ENCODE peak calls at places on chromosomes 1 and 21, in seven cellular contexts. One of them, this sample, is unnamed.

GRCh38 chr1:89735449-89735848 is 85.4 kb upstream of the LRRC8D start:
- DNase-seq in brain microvascular endothelial cell: no peak
- DNase-seq in PC-9: no peak
- DNase-seq in fibroblast of lung: no peak
- DNase-seq in AG04450: no peak
- DNase-seq in mucosa of descending colon: no peak
- DNase-seq in endothelial cell of umbilical vein: no peak
- DNase-seq in this sample: no peak

GRCh38 chr1:221742555-221743415 is 896 bp upstream of the DUSP10 start:
- DNase-seq in brain microvascular endothelial cell: peak
- DNase-seq in PC-9: peak
- DNase-seq in fibroblast of lung: peak
- DNase-seq in AG04450: no peak
- DNase-seq in mucosa of descending colon: peak
- DNase-seq in endothelial cell of umbilical vein: peak
- DNase-seq in this sample: peak

GRCh38 chr1:76674689-76675088 is 192.6 kb upstream of the ST6GALNAC5 start:
- DNase-seq in brain microvascular endothelial cell: no peak
- DNase-seq in PC-9: no peak
- DNase-seq in fibroblast of lung: no peak
- DNase-seq in AG04450: no peak
- DNase-seq in mucosa of descending colon: no peak
- DNase-seq in endothelial cell of umbilical vein: no peak
- DNase-seq in this sample: no peak

GRCh38 chr1:111503585-111504060 is at the start of the genes ADORA3 and TMIGD3:
- DNase-seq in brain microvascular endothelial cell: no peak
- DNase-seq in PC-9: no peak
- DNase-seq in fibroblast of lung: no peak
- DNase-seq in AG04450: no peak
- DNase-seq in mucosa of descending colon: no peak
- DNase-seq in endothelial cell of umbilical vein: no peak
- DNase-seq in this sample: no peak

GRCh38 chr1:202076050-202076511 is 46.6 kb upstream of the GPR37L1 start:
- DNase-seq in brain microvascular endothelial cell: peak
- DNase-seq in PC-9: no peak
- DNase-seq in fibroblast of lung: no peak
- DNase-seq in AG04450: no peak
- DNase-seq in mucosa of descending colon: peak
- DNase-seq in endothelial cell of umbilical vein: no peak
- DNase-seq in this sample: peak

GRCh38 chr1:91651671-91652071 is 151.0 kb downstream of the CDC7 start:
- DNase-seq in brain microvascular endothelial cell: peak
- DNase-seq in PC-9: no peak
- DNase-seq in fibroblast of lung: peak
- DNase-seq in AG04450: no peak
- DNase-seq in mucosa of descending colon: no peak
- DNase-seq in endothelial cell of umbilical vein: peak
- DNase-seq in this sample: peak

GRCh38 chr1:54571803-54572202 is 23.8 kb downstream of the ACOT11 start:
- DNase-seq in brain microvascular endothelial cell: no peak
- DNase-seq in PC-9: no peak
- DNase-seq in fibroblast of lung: no peak
- DNase-seq in AG04450: no peak
- DNase-seq in mucosa of descending colon: no peak
- DNase-seq in endothelial cell of umbilical vein: peak
- DNase-seq in this sample: no peak

GRCh38 chr1:197355248-197355995 is 87.4 kb downstream of the CRB1 start:
- DNase-seq in brain microvascular endothelial cell: no peak
- DNase-seq in PC-9: no peak
- DNase-seq in fibroblast of lung: no peak
- DNase-seq in AG04450: no peak
- DNase-seq in mucosa of descending colon: no peak
- DNase-seq in endothelial cell of umbilical vein: no peak
- DNase-seq in this sample: no peak

GRCh38 chr1:172005856-172006255 is 164.6 kb downstream of the DNM3 start:
- DNase-seq in brain microvascular endothelial cell: no peak
- DNase-seq in PC-9: no peak
- DNase-seq in fibroblast of lung: no peak
- DNase-seq in AG04450: no peak
- DNase-seq in mucosa of descending colon: no peak
- DNase-seq in endothelial cell of umbilical vein: no peak
- DNase-seq in this sample: peak

GRCh38 chr1:153945795-153946621 is 510 bp downstream of the DENND4B start:
- DNase-seq in brain microvascular endothelial cell: no peak
- DNase-seq in PC-9: no peak
- DNase-seq in fibroblast of lung: peak
- DNase-seq in AG04450: no peak
- DNase-seq in mucosa of descending colon: peak
- DNase-seq in endothelial cell of umbilical vein: peak
- DNase-seq in this sample: peak

GRCh38 chr1:110787328-110788071 is 85.4 kb upstream of the CD53 start:
- DNase-seq in brain microvascular endothelial cell: no peak
- DNase-seq in PC-9: no peak
- DNase-seq in fibroblast of lung: no peak
- DNase-seq in AG04450: no peak
- DNase-seq in mucosa of descending colon: peak
- DNase-seq in endothelial cell of umbilical vein: no peak
- DNase-seq in this sample: no peak

GRCh38 chr21:18245493-18245967 is 897 bp downstream of the CHODL start:
- DNase-seq in brain microvascular endothelial cell: no peak
- DNase-seq in PC-9: no peak
- DNase-seq in fibroblast of lung: no peak
- DNase-seq in AG04450: no peak
- DNase-seq in mucosa of descending colon: no peak
- DNase-seq in endothelial cell of umbilical vein: no peak
- DNase-seq in this sample: no peak

GRCh38 chr1:87358219-87358618 is 29.5 kb downstream of the LMO4 start:
- DNase-seq in brain microvascular endothelial cell: no peak
- DNase-seq in PC-9: no peak
- DNase-seq in fibroblast of lung: peak
- DNase-seq in AG04450: no peak
- DNase-seq in mucosa of descending colon: no peak
- DNase-seq in endothelial cell of umbilical vein: no peak
- DNase-seq in this sample: no peak

GRCh38 chr1:86971778-86972177 is 57.3 kb downstream of the HS2ST1 start:
- DNase-seq in brain microvascular endothelial cell: no peak
- DNase-seq in PC-9: no peak
- DNase-seq in fibroblast of lung: no peak
- DNase-seq in AG04450: no peak
- DNase-seq in mucosa of descending colon: no peak
- DNase-seq in endothelial cell of umbilical vein: no peak
- DNase-seq in this sample: no peak

GRCh38 chr1:76250317-76250716 is 175.8 kb downstream of the ST6GALNAC3 start:
- DNase-seq in brain microvascular endothelial cell: no peak
- DNase-seq in PC-9: no peak
- DNase-seq in fibroblast of lung: no peak
- DNase-seq in AG04450: no peak
- DNase-seq in mucosa of descending colon: no peak
- DNase-seq in endothelial cell of umbilical vein: no peak
- DNase-seq in this sample: no peak

GRCh38 chr1:207470927-207471326 is 16.8 kb downstream of the CR2 start:
- DNase-seq in brain microvascular endothelial cell: no peak
- DNase-seq in PC-9: no peak
- DNase-seq in fibroblast of lung: no peak
- DNase-seq in AG04450: no peak
- DNase-seq in mucosa of descending colon: no peak
- DNase-seq in endothelial cell of umbilical vein: no peak
- DNase-seq in this sample: no peak

GRCh38 chr1:25570798-25571521 is 27.6 kb downstream of the LDLRAP1 start:
- DNase-seq in brain microvascular endothelial cell: no peak
- DNase-seq in PC-9: no peak
- DNase-seq in fibroblast of lung: no peak
- DNase-seq in AG04450: no peak
- DNase-seq in mucosa of descending colon: no peak
- DNase-seq in endothelial cell of umbilical vein: no peak
- DNase-seq in this sample: no peak

GRCh38 chr1:227845115-227845389 is 29.6 kb downstream of the PRSS38 start:
- DNase-seq in brain microvascular endothelial cell: no peak
- DNase-seq in PC-9: no peak
- DNase-seq in fibroblast of lung: no peak
- DNase-seq in AG04450: no peak
- DNase-seq in mucosa of descending colon: no peak
- DNase-seq in endothelial cell of umbilical vein: no peak
- DNase-seq in this sample: no peak

GRCh38 chr1:238409191-238409846 is 518.6 kb upstream of the ZP4 start:
- DNase-seq in brain microvascular endothelial cell: peak
- DNase-seq in PC-9: no peak
- DNase-seq in fibroblast of lung: peak
- DNase-seq in AG04450: peak
- DNase-seq in mucosa of descending colon: no peak
- DNase-seq in endothelial cell of umbilical vein: no peak
- DNase-seq in this sample: peak

GRCh38 chr1:205926636-205927035 is 16.6 kb downstream of the SLC26A9 start:
- DNase-seq in brain microvascular endothelial cell: no peak
- DNase-seq in PC-9: no peak
- DNase-seq in fibroblast of lung: no peak
- DNase-seq in AG04450: no peak
- DNase-seq in mucosa of descending colon: no peak
- DNase-seq in endothelial cell of umbilical vein: no peak
- DNase-seq in this sample: no peak

GRCh38 chr1:178609015-178609414 is 96.1 kb downstream of the TEX35 start:
- DNase-seq in brain microvascular endothelial cell: no peak
- DNase-seq in PC-9: peak
- DNase-seq in fibroblast of lung: peak
- DNase-seq in AG04450: peak
- DNase-seq in mucosa of descending colon: no peak
- DNase-seq in endothelial cell of umbilical vein: peak
- DNase-seq in this sample: peak

GRCh38 chr1:19488136-19488535 is 2.8 kb upstream of the CAPZB start:
- DNase-seq in brain microvascular endothelial cell: no peak
- DNase-seq in PC-9: no peak
- DNase-seq in fibroblast of lung: no peak
- DNase-seq in AG04450: no peak
- DNase-seq in mucosa of descending colon: no peak
- DNase-seq in endothelial cell of umbilical vein: no peak
- DNase-seq in this sample: no peak
- TF ChIP-seq CTCF in brain microvascular endothelial cell: no peak
- TF ChIP-seq CTCF in PC-9: no peak
- TF ChIP-seq CTCF in fibroblast of lung: no peak
- TF ChIP-seq CTCF in AG04450: no peak
- TF ChIP-seq CTCF in mucosa of descending colon: no peak
- TF ChIP-seq CTCF in endothelial cell of umbilical vein: no peak
- TF ChIP-seq CTCF in this sample: no peak

GRCh38 chr1:46613661-46614603 is 2.7 kb downstream of the MOB3C start:
- DNase-seq in brain microvascular endothelial cell: peak
- DNase-seq in PC-9: no peak
- DNase-seq in fibroblast of lung: peak
- DNase-seq in AG04450: peak
- DNase-seq in mucosa of descending colon: peak
- DNase-seq in endothelial cell of umbilical vein: peak
- DNase-seq in this sample: peak
- H3K4me3 ChIP-seq in brain microvascular endothelial cell: no peak
- H3K4me3 ChIP-seq in PC-9: no peak
- H3K4me3 ChIP-seq in fibroblast of lung: no peak
- H3K4me3 ChIP-seq in AG04450: peak
- H3K4me3 ChIP-seq in mucosa of descending colon: no peak
- H3K4me3 ChIP-seq in endothelial cell of umbilical vein: no peak
- H3K4me3 ChIP-seq in this sample: no peak

GRCh38 chr1:36387141-36387949 is 1.6 kb upstream of the STK40 start:
- DNase-seq in brain microvascular endothelial cell: peak
- DNase-seq in PC-9: no peak
- DNase-seq in fibroblast of lung: peak
- DNase-seq in AG04450: no peak
- DNase-seq in mucosa of descending colon: no peak
- DNase-seq in endothelial cell of umbilical vein: no peak
- DNase-seq in this sample: peak
- TF ChIP-seq CTCF in brain microvascular endothelial cell: no peak
- TF ChIP-seq CTCF in PC-9: no peak
- TF ChIP-seq CTCF in fibroblast of lung: no peak
- TF ChIP-seq CTCF in AG04450: no peak
- TF ChIP-seq CTCF in mucosa of descending colon: no peak
- TF ChIP-seq CTCF in endothelial cell of umbilical vein: no peak
- TF ChIP-seq CTCF in this sample: peak

DNA sequence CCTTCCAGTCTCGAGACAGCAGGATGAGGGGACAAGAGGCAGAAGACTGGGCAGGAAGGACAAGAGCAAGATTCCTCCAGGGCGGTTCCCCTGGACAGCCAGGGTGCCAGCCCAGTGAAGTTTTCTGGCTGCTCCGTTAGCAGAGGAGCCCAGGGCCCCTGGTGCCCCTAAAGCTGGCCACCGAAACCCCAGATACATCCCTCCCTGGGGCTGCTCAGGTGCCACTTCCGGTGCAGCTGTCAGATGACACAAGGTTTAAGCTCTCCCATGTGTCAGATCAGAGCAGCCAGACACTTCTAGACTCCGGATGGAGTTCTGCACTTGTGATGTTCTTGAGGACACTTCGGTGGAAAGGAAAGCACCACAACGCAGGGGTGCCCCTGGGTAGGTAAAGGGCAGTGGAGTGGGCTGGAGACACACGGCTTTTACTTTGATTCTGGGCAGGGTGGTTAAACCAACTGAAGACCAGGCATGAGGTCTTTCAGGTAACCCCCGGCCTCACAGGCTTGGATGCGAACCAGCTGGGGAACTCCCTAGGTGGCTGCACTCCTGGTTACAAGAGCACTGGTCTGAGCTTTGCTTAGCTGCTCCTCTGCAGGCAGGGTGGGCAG is 85.7 kb downstream of the ITPKB start:
- DNase-seq in brain microvascular endothelial cell: no peak
- DNase-seq in PC-9: no peak
- DNase-seq in fibroblast of lung: no peak
- DNase-seq in AG04450: no peak
- DNase-seq in mucosa of descending colon: no peak
- DNase-seq in endothelial cell of umbilical vein: no peak
- DNase-seq in this sample: no peak
- H3K4me3 ChIP-seq in brain microvascular endothelial cell: no peak
- H3K4me3 ChIP-seq in PC-9: no peak
- H3K4me3 ChIP-seq in fibroblast of lung: no peak
- H3K4me3 ChIP-seq in AG04450: no peak
- H3K4me3 ChIP-seq in mucosa of descending colon: no peak
- H3K4me3 ChIP-seq in endothelial cell of umbilical vein: no peak
- H3K4me3 ChIP-seq in this sample: no peak

DNA sequence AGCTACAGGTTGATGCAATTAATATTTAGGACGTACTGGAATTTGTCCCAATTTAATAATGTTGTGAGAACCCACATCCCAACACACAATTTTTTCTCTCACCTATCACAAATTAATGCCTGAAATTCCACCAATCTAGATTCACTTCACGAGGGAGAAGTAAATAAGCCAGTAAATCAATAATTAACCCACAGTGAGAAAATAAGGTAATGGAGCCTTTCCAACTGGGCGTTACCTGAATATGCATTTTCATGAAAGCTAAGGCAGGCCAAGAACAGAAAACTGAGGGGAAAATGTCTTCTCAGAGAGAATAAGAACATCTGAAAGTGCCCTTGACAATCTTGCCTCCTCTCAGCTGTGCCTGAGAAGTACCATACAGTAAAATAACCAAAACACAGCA is 240.8 kb upstream of the NR5A2 start:
- DNase-seq in brain microvascular endothelial cell: no peak
- DNase-seq in PC-9: no peak
- DNase-seq in fibroblast of lung: no peak
- DNase-seq in AG04450: no peak
- DNase-seq in mucosa of descending colon: no peak
- DNase-seq in endothelial cell of umbilical vein: no peak
- DNase-seq in this sample: no peak
- TF ChIP-seq CTCF in brain microvascular endothelial cell: no peak
- TF ChIP-seq CTCF in PC-9: no peak
- TF ChIP-seq CTCF in fibroblast of lung: no peak
- TF ChIP-seq CTCF in AG04450: no peak
- TF ChIP-seq CTCF in mucosa of descending colon: no peak
- TF ChIP-seq CTCF in endothelial cell of umbilical vein: no peak
- TF ChIP-seq CTCF in this sample: no peak

This sample was measured in fibroblast of the aortic adventitia.